ENCODE peak calls at places on chromosomes 12 and 14, in six cellular contexts. O, I, Z, U, V and E are unnamed samples.

GRCh38 chr12:121697093-121697698 is 15.4 kb upstream of the TMEM120B start:
- DNase-seq in U (no peak), V (peak; percentile 75), I (no peak), O (peak; percentile 57), Z (no peak), E (peak; percentile 71)

GRCh38 chr12:113071427-113072112 is 15.0 kb downstream of the DTX1 start:
- DNase-seq in U (no peak), O (no peak), I (no peak), Z (no peak), V (no peak), E (no peak)

GRCh38 chr12:13851828-13852227 is 129.6 kb downstream of the GRIN2B start:
- DNase-seq in I (no peak), Z (no peak), U (no peak), V (no peak), O (no peak), E (no peak)

GRCh38 chr14:65847065-65847847 is 434.7 kb downstream of the FUT8 start:
- DNase-seq in V (peak; percentile 6), U (no peak), Z (peak; percentile 44), I (peak; percentile 43), O (no peak), E (no peak)

GRCh38 chr12:1796515-1797010 is 23.8 kb upstream of the LRTM2 start:
- DNase-seq in V (peak; percentile 56), I (peak; percentile 64), O (no peak), U (no peak), Z (peak; percentile 30), E (peak; percentile 24)

GRCh38 chr12:85310456-85311076 is 30.5 kb downstream of the ALX1 start:
- DNase-seq in V (peak; percentile 33), I (no peak), U (no peak), O (peak; percentile 20), Z (no peak), E (peak; percentile 36)

GRCh38 chr12:115375188-115375991 is 691.4 kb upstream of the TBX3 start:
- DNase-seq in I (no peak), V (peak; percentile 80), U (no peak), O (peak; percentile 80), Z (no peak), E (peak; percentile 8)

GRCh38 chr12:113154351-113154973 is 4.9 kb downstream of the CFAP73 start:
- DNase-seq in Z (no peak), V (no peak), O (peak; percentile 17), U (no peak), I (no peak), E (peak; percentile 56)

GRCh38 chr14:95523051-95523817 is 6.8 kb upstream of the SYNE3 start:
- DNase-seq in O (no peak), Z (no peak), I (no peak), U (no peak), V (peak; percentile 62), E (no peak)

GRCh38 chr12:42590324-42590934 is 883 bp upstream of the PRICKLE1 start:
- DNase-seq in I (peak; percentile 12), U (no peak), V (peak; percentile 11), O (no peak), Z (no peak), E (peak; percentile 38)

GRCh38 chr12:124774462-124775167 is 89.0 kb downstream of the SCARB1 start:
- DNase-seq in O (peak; percentile 28), U (peak; percentile 40), I (peak; percentile 48), V (peak; percentile 70), Z (peak; percentile 33), E (peak; percentile 13)

GRCh38 chr14:92481811-92482559 is 31.6 kb upstream of the RIN3 start:
- DNase-seq in U (no peak), I (peak; percentile 4), V (no peak), Z (no peak), O (no peak), E (peak; percentile 19)

GRCh38 chr14:21106191-21106505 is 5.3 kb downstream of the TMEM253 start:
- DNase-seq in V (peak; percentile 43), Z (no peak), U (no peak), O (peak; percentile 69), I (no peak), E (no peak)

GRCh38 chr14:64623576-64624165 is 73.9 kb downstream of the PPP1R36 start:
- DNase-seq in Z (no peak), I (no peak), U (no peak), O (no peak), V (no peak), E (no peak)

GRCh38 chr14:94110552-94111181 is at the start of gene IFI27:
- DNase-seq in U (no peak), I (peak; percentile 81), Z (no peak), O (peak; percentile 50), V (peak; percentile 87), E (peak; percentile 70)

GRCh38 chr14:35835208-35835982 is 9.3 kb downstream of the BRMS1L start:
- DNase-seq in U (no peak), V (no peak), Z (no peak), I (no peak), O (no peak), E (no peak)

GRCh38 chr12:62210422-62210821 is 49.8 kb upstream of the USP15 start:
- DNase-seq in I (peak; percentile 28), O (peak; percentile 52), U (peak; percentile 11), V (peak; percentile 60), Z (no peak), E (peak; percentile 62)

GRCh38 chr14:102822311-102822863 is 45.1 kb downstream of the TRAF3 start:
- DNase-seq in V (peak; percentile 59), I (no peak), U (peak; percentile 14), Z (no peak), O (no peak), E (peak; percentile 73)

GRCh38 chr14:47020500-47020899 is 368.9 kb upstream of the RPL10L start:
- DNase-seq in U (no peak), Z (no peak), I (no peak), V (no peak), O (no peak), E (no peak)

GRCh38 chr14:53278602-53279506 is 125.7 kb upstream of the DDHD1 start:
- DNase-seq in V (peak; percentile 89), O (peak; percentile 84), U (no peak), Z (no peak), I (no peak), E (peak; percentile 82)

GRCh38 chr12:110563702-110564470 is 19.2 kb downstream of the PPTC7 start:
- DNase-seq in U (no peak), O (peak; percentile 25), I (no peak), Z (no peak), V (peak; percentile 41), E (peak; percentile 20)

GRCh38 chr14:29242755-29243340 is 476.3 kb downstream of the FOXG1 start:
- DNase-seq in O (no peak), Z (no peak), V (peak; percentile 32), I (no peak), U (no peak), E (peak; percentile 29)

GRCh38 chr12:99135376-99135775 is 490.3 kb downstream of the APAF1 start:
- DNase-seq in Z (no peak), O (no peak), V (no peak), I (no peak), U (no peak), E (no peak)

GRCh38 chr12:106941481-106942156 is 14.1 kb upstream of the TMEM263 start:
- DNase-seq in U (no peak), O (no peak), I (no peak), Z (no peak), V (no peak), E (no peak)

GRCh38 chr12:103677341-103677740 is 90.3 kb downstream of the STAB2 start:
- DNase-seq in O (no peak), Z (no peak), V (no peak), I (peak; percentile 69), U (no peak), E (peak; percentile 11)

GRCh38 chr12:110012137-110012536 is 12.9 kb downstream of the ANKRD13A start:
- DNase-seq in U (no peak), O (no peak), Z (no peak), I (peak; percentile 65), V (no peak), E (no peak)

GRCh38 chr12:112199136-112199535 is 73.8 kb downstream of the TRAFD1 start:
- DNase-seq in Z (no peak), O (no peak), U (no peak), I (no peak), V (no peak), E (no peak)

GRCh38 chr14:98262566-98262965 is 1009.4 kb downstream of the BCL11B start:
- DNase-seq in O (no peak), U (no peak), I (no peak), Z (no peak), V (no peak), E (no peak)

GRCh38 chr14:106491851-106492250 is 965.5 kb downstream of the TMEM121 start:
- DNase-seq in U (no peak), V (peak; percentile 1), O (no peak), Z (no peak), I (peak; percentile 25), E (no peak)

GRCh38 chr14:102055181-102055901 is 31.5 kb downstream of the HSP90AA1 start:
- DNase-seq in Z (no peak), U (no peak), V (peak; percentile 80), I (no peak), O (peak; percentile 65), E (no peak)

GRCh38 chr12:123233505-123234299 is 466 bp downstream of the MTRFR start:
- DNase-seq in O (no peak), I (no peak), Z (no peak), U (no peak), V (peak; percentile 43), E (peak; percentile 23)

GRCh38 chr14:51357250-51357649 is 117.2 kb downstream of the TMX1 start:
- DNase-seq in I (no peak), U (no peak), V (no peak), Z (no peak), O (peak; percentile 67), E (no peak)

GRCh38 chr12:27236498-27236897 is 7.6 kb upstream of the STK38L start:
- DNase-seq in U (no peak), I (no peak), Z (no peak), O (peak; percentile 41), V (peak; percentile 67), E (no peak)

GRCh38 chr14:93889739-93890138 is 37.4 kb upstream of the FAM181A start:
- DNase-seq in Z (no peak), I (no peak), U (no peak), V (no peak), O (no peak), E (no peak)

GRCh38 chr12:9888665-9889273 is 7.5 kb downstream of the KLRF2 start:
- DNase-seq in U (no peak), O (peak; percentile 66), I (no peak), V (no peak), Z (no peak), E (no peak)

GRCh38 chr12:105922670-105923102 is 216.1 kb downstream of the NUAK1 start:
- DNase-seq in V (peak; percentile 68), O (peak; percentile 76), I (no peak), U (no peak), Z (no peak), E (peak; percentile 29)